ENCODE peak calls at places on chromosomes 2 and 18, in seven cellular contexts. D is GM20000, K is left colon, N is NCI-H1436 treated with DMSO at 0.1 percent for 48 hours, L is HCT116, A is tibial artery, W is Right ventricle myocardium superior. P is an unnamed sample.

GRCh38 chr2:65349863-65350262 is 82.5 kb downstream of the SPRED2 start:
- DNase-seq in A (peak), K (peak), W (peak), L (no peak), D (no peak), N (no peak), P (no peak)

GRCh38 chr2:207046642-207047213 is 107.4 kb downstream of the CPO start:
- DNase-seq in A (no peak), N (no peak), K (no peak), L (no peak), D (no peak), W (no peak), P (peak)

GRCh38 chr2:74603282-74604000 is 44.7 kb downstream of the M1AP start:
- DNase-seq in A (no peak), D (no peak), L (no peak), N (no peak), W (no peak), K (no peak), P (no peak)

GRCh38 chr2:144382848-144383247 is 137.1 kb downstream of the ZEB2 start:
- DNase-seq in L (no peak), N (no peak), A (peak), K (no peak), W (no peak), D (peak), P (no peak)

GRCh38 chr2:5589183-5589582 is 103.0 kb upstream of the SOX11 start:
- DNase-seq in W (no peak), N (no peak), D (no peak), L (no peak), A (no peak), K (no peak), P (no peak)

GRCh38 chr2:133400411-133400810 is 167.9 kb downstream of the NCKAP5 start:
- DNase-seq in W (no peak), K (no peak), D (no peak), L (no peak), N (no peak), A (no peak), P (no peak)

GRCh38 chr2:171248205-171248662 is 87.5 kb upstream of the TLK1 start:
- DNase-seq in N (no peak), A (no peak), K (no peak), L (no peak), D (peak), W (no peak), P (no peak)

GRCh38 chr18:24055878-24056277 is 41.3 kb downstream of the TTC39C start:
- DNase-seq in K (no peak), D (no peak), A (no peak), L (no peak), N (no peak), W (no peak), P (no peak)

GRCh38 chr2:27703638-27704341 is 40.1 kb downstream of the SLC4A1AP start:
- DNase-seq in W (peak), L (peak), K (peak), D (peak), A (peak), N (no peak), P (peak)

GRCh38 chr2:235447210-235447609 is 46.6 kb upstream of the AGAP1 start:
- DNase-seq in A (no peak), K (no peak), L (no peak), W (no peak), D (no peak), N (no peak), P (no peak)

GRCh38 chr2:233643128-233643527 is 6.9 kb downstream of the UGT1A10 start:
- DNase-seq in D (no peak), A (no peak), W (no peak), L (peak), K (peak), N (no peak), P (no peak)

GRCh38 chr18:44826418-44827259 is 146.0 kb downstream of the SETBP1 start:
- DNase-seq in W (peak), A (peak), L (no peak), N (no peak), K (peak), D (no peak), P (no peak)

GRCh38 chr2:168243061-168243460 is 4.3 kb downstream of the STK39 start:
- DNase-seq in A (no peak), K (no peak), W (no peak), N (no peak), D (no peak), L (no peak), P (no peak)

P was measured in NCI-H2081 treated with DMSO at 0.1 percent for 48 hours.